ENCODE peak calls at places on chromosomes 3 and 15, in seven cellular contexts. H is iris pigment epithelial cell; U is NCI-H1694 treated with DMSO at 0.1 percent for 48 hours; X is A172; K is activated CD8-positive, alpha-beta memory T cell treated with anti-CD3 and anti-CD28 coated beads for 4 hours; Q is RPMI7951; T is HTR-8/SVneo. M is an unnamed sample.

GRCh38 chr15:70430029-70430428 is 332.3 kb upstream of the TLE3 start:
- DNase-seq in K (no peak), T (no peak), X (peak), Q (peak), H (peak), U (no peak), M (peak)

GRCh38 chr3:53269888-53270880 is 14.4 kb upstream of the TKT start:
- DNase-seq in T (peak), H (peak), X (peak), K (no peak), Q (peak), U (no peak), M (peak)

GRCh38 chr3:45642731-45643152 is 46.5 kb upstream of the SACM1L start:
- DNase-seq in T (no peak), U (no peak), Q (peak), H (peak), X (no peak), K (no peak), M (peak)

GRCh38 chr3:158434412-158435038 is 136.5 kb upstream of the MLF1 start:
- DNase-seq in U (peak), X (peak), Q (peak), T (peak), K (no peak), H (peak), M (peak)

GRCh38 chr3:112390783-112391641 is 58.1 kb downstream of the CD200 start:
- DNase-seq in T (peak), Q (peak), H (peak), X (peak), U (no peak), K (no peak), M (peak)

GRCh38 chr3:37024820-37025405 is 31.6 kb downstream of the MLH1 start:
- DNase-seq in K (no peak), U (no peak), T (no peak), H (no peak), X (no peak), Q (no peak), M (no peak)

GRCh38 chr3:188491276-188491687 is 337.3 kb downstream of the LPP start:
- DNase-seq in X (peak), H (peak), T (peak), Q (peak), U (no peak), K (no peak), M (peak)

GRCh38 chr3:72182206-72182605 is 397.3 kb upstream of the PROK2 start:
- DNase-seq in Q (no peak), X (no peak), T (no peak), K (no peak), H (no peak), U (no peak), M (no peak)

GRCh38 chr3:99789322-99789721 is 28.3 kb upstream of the CMSS1 start:
- DNase-seq in Q (peak), K (no peak), T (peak), H (peak), X (peak), U (peak), M (peak)

GRCh38 chr3:108488631-108489030 is 21.8 kb downstream of the MYH15 start:
- DNase-seq in Q (peak), H (peak), K (no peak), T (no peak), U (no peak), X (no peak), M (peak)

GRCh38 chr3:171809513-171810277 is 588 bp downstream of the PLD1 start:
- DNase-seq in H (peak), U (no peak), X (peak), Q (peak), T (peak), K (no peak), M (peak)

GRCh38 chr15:99097441-99098410 is 7.2 kb upstream of the SYNM start:
- DNase-seq in X (no peak), H (no peak), Q (no peak), K (no peak), U (no peak), T (no peak), M (no peak)

GRCh38 chr15:32104061-32104980 is 74.0 kb downstream of the CHRNA7 start:
- DNase-seq in K (no peak), Q (no peak), H (no peak), T (no peak), X (no peak), U (no peak), M (no peak)

GRCh38 chr15:50066202-50066601 is 52.8 kb downstream of the ATP8B4 start:
- DNase-seq in U (no peak), Q (peak), K (no peak), T (no peak), X (peak), H (no peak), M (peak)

GRCh38 chr3:57646723-57647122 is 46.2 kb downstream of the DENND6A start:
- DNase-seq in T (peak), U (no peak), K (no peak), H (peak), X (peak), Q (peak), M (peak)

GRCh38 chr3:124519844-124520243 is 210.4 kb upstream of the UMPS start:
- DNase-seq in X (no peak), H (no peak), U (no peak), T (no peak), K (no peak), Q (no peak), M (no peak)

GRCh38 chr3:41318520-41318919 is 119.2 kb downstream of the CTNNB1 start:
- DNase-seq in Q (peak), U (no peak), T (peak), X (peak), K (no peak), H (no peak), M (no peak)

GRCh38 chr3:129248286-129248979 is 973 bp upstream of the COPG1 start:
- DNase-seq in Q (peak), H (no peak), U (no peak), X (no peak), T (no peak), K (no peak), M (no peak)

GRCh38 chr3:88058322-88058592 is 548 bp downstream of the CGGBP1 start:
- DNase-seq in U (no peak), K (no peak), X (no peak), H (no peak), T (peak), Q (no peak), M (no peak)